ENCODE peak calls at places on chromosome 5, in ten cellular contexts. H is heart left ventricle; F is CD4-positive, alpha-beta T cell; Z is fibroblast of lung; Q is uterus; J is pancreas; B is mammary epithelial cell; S is fibroblast of mammary gland; I is choroid plexus epithelial cell; V is nephron progenitor cell. W is an unnamed sample.
A peak's percentile ranks its signal among the peaks of the same experiment; 100 is the strongest.

GRCh38 chr5:128464596-128464995 is 73.4 kb downstream of the FBN2 start:
- DNase-seq in H (no peak), F (no peak), Z (no peak), Q (no peak), J (no peak), B (no peak), S (peak; percentile 39), I (no peak), V (no peak), W (no peak)

GRCh38 chr5:129899454-129899853 is 4.8 kb upstream of the CHSY3 start:
- DNase-seq in H (no peak), F (no peak), Z (peak; percentile 58), Q (no peak), J (no peak), B (peak; percentile 11), S (peak; percentile 54), I (peak; percentile 72), V (no peak), W (no peak)

GRCh38 chr5:4873656-4874055 is 266.5 kb upstream of the ADAMTS16 start:
- DNase-seq in H (no peak), F (no peak), Z (no peak), Q (no peak), J (no peak), B (no peak), S (no peak), I (no peak), V (no peak), W (no peak)

GRCh38 chr5:83957188-83957587 is 236.5 kb upstream of the HAPLN1 start:
- DNase-seq in H (no peak), F (no peak), Z (no peak), Q (no peak), J (no peak), B (peak; percentile 31), S (peak; percentile 24), I (peak; percentile 43), V (no peak), W (no peak)

GRCh38 chr5:154162475-154163217 is 27.9 kb upstream of the GALNT10 start:
- DNase-seq in H (no peak), F (no peak), Z (peak; percentile 18), Q (peak; percentile 20), J (no peak), B (no peak), S (peak; percentile 11), I (no peak), V (peak; percentile 52), W (no peak)

GRCh38 chr5:129820-130219 is 37.9 kb downstream of the PLEKHG4B start:
- DNase-seq in H (no peak), F (no peak), Z (peak; percentile 82), Q (no peak), J (no peak), B (peak; percentile 9), S (peak; percentile 71), I (peak; percentile 81), V (no peak), W (no peak)

GRCh38 chr5:1752881-1753280 is 46.8 kb downstream of the MRPL36 start:
- DNase-seq in H (no peak), F (no peak), Z (no peak), Q (no peak), J (no peak), B (no peak), S (no peak), I (no peak), V (no peak), W (no peak)

GRCh38 chr5:8445139-8445538 is 576.2 kb downstream of the MTRR start:
- DNase-seq in H (no peak), F (no peak), Z (no peak), Q (no peak), J (no peak), B (no peak), S (no peak), I (no peak), V (no peak), W (no peak)

GRCh38 chr5:122673343-122673742 is 101.5 kb upstream of the SNX2 start:
- DNase-seq in H (peak; percentile 50), F (no peak), Z (no peak), Q (no peak), J (peak; percentile 12), B (no peak), S (peak; percentile 91), I (peak; percentile 66), V (no peak), W (no peak)

GRCh38 chr5:38039826-38040225 is 200.0 kb upstream of the GDNF start:
- DNase-seq in H (no peak), F (no peak), Z (no peak), Q (no peak), J (no peak), B (no peak), S (no peak), I (no peak), V (no peak), W (no peak)

GRCh38 chr5:126624534-126624933 is 23.8 kb downstream of the PHAX start:
- DNase-seq in H (no peak), F (no peak), Z (peak; percentile 85), Q (no peak), J (no peak), B (peak; percentile 40), S (peak; percentile 94), I (peak; percentile 95), V (no peak), W (no peak)

GRCh38 chr5:55892479-55892878 is 41.3 kb downstream of the IL31RA start:
- DNase-seq in H (no peak), F (no peak), Z (no peak), Q (no peak), J (no peak), B (no peak), S (peak; percentile 25), I (no peak), V (no peak), W (no peak)

GRCh38 chr5:177982072-177982727 is 13.8 kb downstream of the PROP1 start:
- DNase-seq in H (no peak), F (no peak), Z (no peak), Q (no peak), J (peak; percentile 56), B (no peak), S (peak; percentile 4), I (no peak), V (peak; percentile 28), W (no peak)
- TF ChIP-seq CTCF in H (no peak), F (no peak), Z (no peak), Q (no peak), J (no peak), B (peak; percentile 56), S (peak; percentile 17), I (peak; percentile 33), V (no peak), W (no peak)

GRCh38 chr5:82205005-82205404 is 73.1 kb downstream of the RPS23 start:
- DNase-seq in H (no peak), F (no peak), Z (no peak), Q (no peak), J (no peak), B (no peak), S (no peak), I (no peak), V (no peak), W (no peak)
- TF ChIP-seq CTCF in H (no peak), F (no peak), Z (no peak), Q (no peak), J (no peak), B (no peak), S (no peak), I (no peak), V (no peak), W (no peak)

GRCh38 chr5:95235439-95235982 is 49.4 kb downstream of the MCTP1 start:
- DNase-seq in H (no peak), F (no peak), Z (no peak), Q (no peak), J (no peak), B (no peak), S (no peak), I (no peak), V (no peak), W (no peak)

GRCh38 chr5:95241155-95241554 is 43.7 kb downstream of the MCTP1 start:
- DNase-seq in H (no peak), F (no peak), Z (no peak), Q (no peak), J (no peak), B (no peak), S (no peak), I (no peak), V (no peak), W (no peak)

GRCh38 chr5:95241635-95242034 is 43.3 kb downstream of the MCTP1 start:
- DNase-seq in H (no peak), F (no peak), Z (no peak), Q (no peak), J (no peak), B (no peak), S (no peak), I (no peak), V (no peak), W (peak; percentile 29)

GRCh38 chr5:95237324-95237723 is 47.6 kb downstream of the MCTP1 start:
- DNase-seq in H (no peak), F (no peak), Z (no peak), Q (no peak), J (no peak), B (no peak), S (no peak), I (peak; percentile 14), V (no peak), W (no peak)

DNA sequence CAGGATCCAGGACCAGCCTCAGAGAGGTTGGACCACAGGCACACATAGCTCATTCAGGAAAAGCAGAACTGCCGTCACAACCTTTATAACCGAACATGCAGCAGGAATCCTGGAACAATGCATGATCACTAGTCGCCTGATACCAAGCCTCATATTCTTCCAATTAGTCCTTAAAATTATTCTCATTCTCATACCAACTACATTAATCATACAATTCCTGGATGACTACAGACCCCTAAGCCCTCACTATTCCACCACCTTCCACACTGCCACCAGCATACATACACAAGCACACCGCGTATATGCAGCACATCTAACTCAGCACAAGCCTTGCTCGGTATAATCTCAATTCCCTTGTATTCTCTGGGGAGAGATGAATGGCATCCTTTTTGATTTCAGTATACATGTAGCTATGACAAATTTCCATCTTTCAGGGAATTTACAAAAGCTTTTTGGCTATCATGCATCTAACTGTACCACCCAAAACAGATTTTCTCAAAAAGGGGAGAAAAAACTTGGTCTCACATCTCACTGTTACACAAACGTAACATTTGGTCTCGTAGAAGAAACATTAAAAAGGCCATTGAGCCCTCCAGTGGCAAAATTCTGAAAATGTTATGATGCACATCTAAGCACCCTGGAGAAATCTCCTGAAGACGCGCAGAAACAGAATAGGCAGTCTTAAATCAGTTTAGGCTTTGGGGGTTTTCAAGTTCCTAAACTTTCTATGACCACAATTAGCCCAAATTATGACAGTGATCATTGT is 46.2 kb downstream of the MCTP1 start:
- DNase-seq in H (no peak), F (no peak), Z (peak; percentile 59), Q (no peak), J (no peak), B (peak; percentile 7), S (peak; percentile 33), I (peak; percentile 71), V (no peak), W (peak; percentile 8)
- TF ChIP-seq CTCF in H (peak; percentile 43), F (no peak), Z (peak; percentile 44), Q (no peak), J (no peak), B (peak; percentile 49), S (peak; percentile 36), I (peak; percentile 67), V (no peak), W (peak; percentile 11)

DNA sequence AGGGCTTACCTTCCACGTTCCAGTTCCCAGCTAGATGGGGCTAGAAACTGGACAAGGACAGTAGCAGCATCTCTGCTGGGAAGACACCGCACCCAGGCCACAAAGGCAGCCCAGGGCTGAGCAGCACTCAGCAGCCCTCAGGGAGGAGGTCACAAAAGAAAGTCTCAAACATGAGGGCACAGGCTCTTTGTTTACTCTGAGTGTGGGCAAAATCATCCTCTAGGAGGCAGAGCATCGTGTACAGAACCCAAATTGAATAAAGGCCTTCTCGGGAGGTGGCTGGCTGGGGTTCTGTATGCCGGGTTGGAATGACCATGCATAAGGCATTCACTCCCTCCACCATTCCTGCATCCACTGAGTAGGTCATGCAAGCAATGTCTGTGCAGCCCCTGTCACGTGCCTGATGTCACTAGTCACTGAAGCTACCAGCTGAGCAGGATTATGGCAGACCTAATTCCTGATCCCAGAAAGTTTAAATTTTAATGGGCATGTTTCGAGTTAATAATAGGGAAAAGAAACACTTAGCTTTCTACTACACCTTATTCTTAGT is 412.8 kb downstream of the SPOCK1 start:
- DNase-seq in H (no peak), F (no peak), Z (no peak), Q (no peak), J (no peak), B (no peak), S (no peak), I (no peak), V (no peak), W (no peak)
- TF ChIP-seq CTCF in H (no peak), F (no peak), Z (no peak), Q (no peak), J (no peak), B (no peak), S (no peak), I (no peak), V (no peak), W (no peak)